ENCODE peak calls at places on chromosomes 3 and 15, in five cellular contexts. G is NCI-H1694, K is lung microvascular endothelial cell, S is Calu3, P is Caco-2. T is an unnamed sample.

GRCh38 chr15:27176785-27177406 is 205.9 kb downstream of the GABRG3 start:
- DNase-seq in G (no peak), K (no peak), S (no peak), P (no peak), T (no peak)

GRCh38 chr3:149879872-149880271 is 66.9 kb downstream of the RNF13 start:
- DNase-seq in G (peak; percentile 68), K (peak; percentile 61), S (peak; percentile 67), P (peak; percentile 47), T (peak; percentile 41)

GRCh38 chr3:114179575-114179974 is 723 bp upstream of the DRD3 start:
- DNase-seq in G (peak; percentile 24), K (peak; percentile 41), S (peak; percentile 28), P (no peak), T (no peak)

GRCh38 chr15:42726114-42726513 is 10.8 kb downstream of the CDAN1 start:
- DNase-seq in G (no peak), K (no peak), S (no peak), P (no peak), T (no peak)

GRCh38 chr3:120846073-120846472 is 61.9 kb upstream of the STXBP5L start:
- DNase-seq in G (no peak), K (no peak), S (no peak), P (no peak), T (no peak)

GRCh38 chr3:194035406-194036138 is 100.4 kb upstream of the HES1 start:
- DNase-seq in G (no peak), K (peak; percentile 30), S (peak; percentile 48), P (peak; percentile 59), T (peak; percentile 90)

GRCh38 chr3:65796676-65797075 is 242.0 kb downstream of the MAGI1 start:
- DNase-seq in G (no peak), K (no peak), S (no peak), P (no peak), T (no peak)

GRCh38 chr3:170436697-170437096 is 18.0 kb downstream of the CLDN11 start:
- DNase-seq in G (no peak), K (no peak), S (no peak), P (no peak), T (no peak)

GRCh38 chr15:70778258-70779076 is 15.1 kb upstream of the UACA start:
- DNase-seq in G (no peak), K (peak; percentile 77), S (no peak), P (no peak), T (no peak)

GRCh38 chr3:31210068-31210650 is 315.7 kb upstream of the GADL1 start:
- DNase-seq in G (no peak), K (no peak), S (no peak), P (no peak), T (no peak)

GRCh38 chr3:46208167-46208704 is at the start of gene CCR1:
- DNase-seq in G (no peak), K (peak; percentile 14), S (peak; percentile 68), P (peak; percentile 49), T (peak; percentile 35)

GRCh38 chr3:185381321-185381720 is 18.4 kb downstream of the MAP3K13 start:
- DNase-seq in G (no peak), K (no peak), S (no peak), P (no peak), T (no peak)

GRCh38 chr15:101406796-101407195 is 82.7 kb downstream of the PCSK6 start:
- DNase-seq in G (no peak), K (no peak), S (no peak), P (no peak), T (no peak)

GRCh38 chr3:49906004-49906860 is 2.6 kb upstream of the MST1R start:
- DNase-seq in G (peak; percentile 10), K (peak; percentile 58), S (peak; percentile 65), P (peak; percentile 63), T (peak; percentile 90)

GRCh38 chr3:12578742-12579141 is 21.9 kb downstream of the MKRN2 start:
- DNase-seq in G (no peak), K (no peak), S (no peak), P (no peak), T (no peak)

GRCh38 chr3:52527039-52527731 is 6.5 kb downstream of the NT5DC2 start:
- DNase-seq in G (no peak), K (no peak), S (no peak), P (peak; percentile 38), T (no peak)

GRCh38 chr15:85289677-85290365 is 90.6 kb upstream of the AKAP13 start:
- DNase-seq in G (peak; percentile 59), K (peak; percentile 52), S (peak; percentile 59), P (no peak), T (peak; percentile 44)

GRCh38 chr3:24242012-24242698 is 252.5 kb downstream of the THRB start:
- DNase-seq in G (no peak), K (peak; percentile 92), S (no peak), P (no peak), T (no peak)

GRCh38 chr3:105539897-105540296 is 173.2 kb downstream of the ALCAM start:
- DNase-seq in G (no peak), K (no peak), S (no peak), P (no peak), T (no peak)

GRCh38 chr3:14042680-14043079 is 82.0 kb downstream of the CHCHD4 start:
- DNase-seq in G (no peak), K (no peak), S (no peak), P (no peak), T (no peak)

GRCh38 chr3:13705702-13706280 is 156.9 kb downstream of the FBLN2 start:
- DNase-seq in G (no peak), K (no peak), S (no peak), P (peak; percentile 7), T (no peak)

GRCh38 chr3:72317491-72317890 is 530.8 kb downstream of the SHQ1 start:
- DNase-seq in G (no peak), K (peak; percentile 24), S (no peak), P (no peak), T (no peak)

GRCh38 chr3:17905996-17906395 is 163.6 kb upstream of the TBC1D5 start:
- DNase-seq in G (no peak), K (no peak), S (no peak), P (no peak), T (no peak)

GRCh38 chr15:75043509-75044257 is 20.3 kb downstream of the PPCDC start:
- DNase-seq in G (no peak), K (peak; percentile 99), S (peak; percentile 87), P (no peak), T (peak; percentile 84)

GRCh38 chr3:112653209-112653871 is 12.4 kb upstream of the CCDC80 start:
- DNase-seq in G (no peak), K (peak; percentile 74), S (no peak), P (peak; percentile 63), T (no peak)

GRCh38 chr3:16905704-16906103 is 20.9 kb downstream of the PLCL2 start:
- DNase-seq in G (no peak), K (no peak), S (no peak), P (no peak), T (no peak)

GRCh38 chr15:23411841-23412240 is 35.2 kb downstream of the GOLGA6L2 start:
- DNase-seq in G (no peak), K (no peak), S (no peak), P (peak; percentile 25), T (no peak)

GRCh38 chr3:8769088-8769822 is at the start of gene OXTR:
- DNase-seq in G (peak; percentile 1), K (peak; percentile 71), S (peak; percentile 85), P (peak; percentile 59), T (peak; percentile 57)

GRCh38 chr3:134449951-134450350 is 35.8 kb downstream of the ANAPC13 start:
- DNase-seq in G (no peak), K (no peak), S (no peak), P (no peak), T (no peak)

GRCh38 chr3:14414841-14415464 is 12.5 kb downstream of the SLC6A6 start:
- DNase-seq in G (no peak), K (no peak), S (no peak), P (no peak), T (no peak)

GRCh38 chr3:114899186-114899931 is 247.7 kb downstream of the ZBTB20 start:
- DNase-seq in G (no peak), K (no peak), S (peak; percentile 40), P (no peak), T (peak; percentile 34)